ENCODE peak calls at places on chromosomes 12 and 14, in nine cellular contexts. H is HL-60, G is pancreas, A is mammary epithelial cell, D is dorsolateral prefrontal cortex, I is lung, R is colonic mucosa, K is tibial nerve, E is fibroblast of pulmonary artery. O is an unnamed sample.

GRCh38 chr12:90896164-90896563 is 58.8 kb downstream of the CCER1 start:
- DNase-seq in H (no peak), G (no peak), A (peak), D (no peak), I (no peak), R (no peak), K (no peak), E (peak), O (peak)

GRCh38 chr12:92543359-92543758 is 159.4 kb upstream of the PLEKHG7 start:
- DNase-seq in H (no peak), G (peak), A (peak), D (no peak), I (no peak), R (peak), K (no peak), E (no peak), O (no peak)

GRCh38 chr14:50007123-50007903 is 109.1 kb downstream of the VCPKMT start:
- DNase-seq in H (no peak), G (no peak), A (peak), D (no peak), I (no peak), R (peak), K (no peak), E (no peak), O (no peak)

GRCh38 chr14:99037777-99038176 is 234.2 kb downstream of the BCL11B start:
- DNase-seq in H (peak), G (no peak), A (no peak), D (no peak), I (no peak), R (no peak), K (no peak), E (no peak), O (no peak)

GRCh38 chr14:56995010-56995409 is 184.7 kb upstream of the OTX2 start:
- DNase-seq in H (no peak), G (no peak), A (no peak), D (no peak), I (no peak), R (no peak), K (no peak), E (no peak), O (no peak)

GRCh38 chr12:98873823-98874222 is 228.7 kb downstream of the APAF1 start:
- DNase-seq in H (no peak), G (no peak), A (no peak), D (no peak), I (no peak), R (no peak), K (no peak), E (no peak), O (no peak)

GRCh38 chr12:57214398-57214781 is 2.2 kb upstream of the NXPH4 start:
- DNase-seq in H (peak), G (peak), A (no peak), D (peak), I (peak), R (peak), K (peak), E (peak), O (peak)

GRCh38 chr14:23137221-23138172 is 18.4 kb upstream of the CEBPE start:
- DNase-seq in H (no peak), G (no peak), A (peak), D (peak), I (no peak), R (no peak), K (no peak), E (no peak), O (no peak)

GRCh38 chr14:101132588-101132987 is 229.1 kb upstream of the RTL1 start:
- DNase-seq in H (no peak), G (no peak), A (no peak), D (no peak), I (peak), R (no peak), K (peak), E (no peak), O (no peak)

GRCh38 chr14:59249029-59249428 is 60.6 kb downstream of the DAAM1 start:
- DNase-seq in H (no peak), G (no peak), A (no peak), D (no peak), I (no peak), R (no peak), K (no peak), E (no peak), O (no peak)

GRCh38 chr14:103533137-103533998 is 4.4 kb downstream of the TRMT61A start:
- DNase-seq in H (no peak), G (no peak), A (no peak), D (no peak), I (no peak), R (no peak), K (no peak), E (no peak), O (no peak)

GRCh38 chr14:100256339-100256895 is 17.5 kb downstream of the YY1 start:
- DNase-seq in H (no peak), G (no peak), A (no peak), D (no peak), I (no peak), R (no peak), K (no peak), E (no peak), O (no peak)

GRCh38 chr12:43396671-43397070 is 155.3 kb downstream of the ADAMTS20 start:
- DNase-seq in H (no peak), G (no peak), A (no peak), D (no peak), I (no peak), R (no peak), K (no peak), E (no peak), O (no peak)

DNA sequence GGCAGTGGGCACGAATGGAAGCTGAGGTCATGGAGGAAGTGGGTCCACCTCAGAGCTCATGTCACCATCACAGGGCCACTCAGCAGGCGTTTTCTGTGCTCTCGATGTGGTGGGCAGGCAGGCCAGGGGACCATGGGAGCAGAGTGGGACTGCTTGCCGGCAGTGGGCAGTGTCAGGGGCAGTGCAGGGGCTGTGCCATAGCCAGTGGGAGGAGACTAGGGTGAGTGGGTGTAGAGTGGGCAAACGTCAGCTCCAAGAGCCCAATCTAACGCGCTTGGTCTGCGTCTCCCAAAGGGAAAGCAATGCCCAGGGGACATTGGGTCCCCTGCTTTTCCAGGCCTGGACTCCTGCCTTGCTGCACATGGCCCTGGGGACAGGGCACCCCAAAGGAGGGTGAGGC is 58.3 kb downstream of the SLC6A12 start:
- DNase-seq in H (no peak), G (no peak), A (no peak), D (no peak), I (no peak), R (no peak), K (no peak), E (no peak), O (no peak)
- H3K4me3 ChIP-seq in H (no peak), G (no peak), A (no peak), D (no peak), I (no peak), R (no peak), K (no peak), E (no peak), O (no peak)

GRCh38 chr12:8032242-8033152 is at the start of gene FOXJ2:
- DNase-seq in H (peak), G (peak), A (peak), D (peak), I (peak), R (peak), K (peak), E (peak), O (peak)
- TF ChIP-seq CTCF in H (no peak), G (no peak), A (no peak), D (no peak), I (no peak), R (no peak), K (no peak), E (no peak), O (peak)

GRCh38 chr12:123077298-123078113 is 73.4 kb downstream of the PITPNM2 start:
- DNase-seq in H (no peak), G (no peak), A (no peak), D (no peak), I (no peak), R (no peak), K (no peak), E (no peak), O (no peak)

GRCh38 chr12:123075591-123076171 is 75.2 kb downstream of the PITPNM2 start:
- DNase-seq in H (no peak), G (no peak), A (no peak), D (no peak), I (peak), R (peak), K (peak), E (no peak), O (no peak)

GRCh38 chr12:123075092-123075491 is 75.8 kb downstream of the PITPNM2 start:
- DNase-seq in H (no peak), G (no peak), A (no peak), D (no peak), I (no peak), R (no peak), K (peak), E (no peak), O (peak)

GRCh38 chr12:123078114-123078465 is 72.8 kb downstream of the PITPNM2 start:
- DNase-seq in H (no peak), G (no peak), A (no peak), D (peak), I (no peak), R (no peak), K (no peak), E (no peak), O (no peak)

GRCh38 chr12:123076604-123077297 is 74.1 kb downstream of the PITPNM2 start:
- DNase-seq in H (no peak), G (no peak), A (peak), D (no peak), I (no peak), R (no peak), K (no peak), E (no peak), O (peak)
- H3K4me3 ChIP-seq in H (no peak), G (no peak), A (no peak), D (peak), I (no peak), R (no peak), K (no peak), E (no peak), O (no peak)

DNA sequence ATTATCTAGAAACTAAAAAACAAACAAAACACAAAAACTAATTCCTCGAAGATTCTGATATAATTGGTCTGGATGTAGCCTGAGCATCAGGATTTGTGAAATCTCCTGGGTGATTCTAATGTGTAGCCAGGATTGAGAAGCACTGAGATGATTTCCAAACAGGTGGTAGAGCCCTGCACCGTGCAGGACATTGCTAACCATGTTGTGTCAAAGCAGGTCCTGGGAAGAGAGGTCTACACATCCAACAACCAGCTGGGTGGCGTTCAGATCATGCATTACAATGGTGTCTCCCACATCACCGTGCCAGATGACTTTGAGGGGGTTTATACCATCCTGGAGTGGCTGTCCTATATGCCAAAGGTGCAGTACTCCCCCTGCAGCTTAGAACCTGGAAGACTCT is 56.3 kb downstream of the FOXN4 start:
- DNase-seq in H (no peak), G (no peak), A (no peak), D (no peak), I (no peak), R (no peak), K (no peak), E (no peak), O (no peak)
- TF ChIP-seq CTCF in H (no peak), G (no peak), A (no peak), D (no peak), I (no peak), R (no peak), K (no peak), E (no peak), O (no peak)

DNA sequence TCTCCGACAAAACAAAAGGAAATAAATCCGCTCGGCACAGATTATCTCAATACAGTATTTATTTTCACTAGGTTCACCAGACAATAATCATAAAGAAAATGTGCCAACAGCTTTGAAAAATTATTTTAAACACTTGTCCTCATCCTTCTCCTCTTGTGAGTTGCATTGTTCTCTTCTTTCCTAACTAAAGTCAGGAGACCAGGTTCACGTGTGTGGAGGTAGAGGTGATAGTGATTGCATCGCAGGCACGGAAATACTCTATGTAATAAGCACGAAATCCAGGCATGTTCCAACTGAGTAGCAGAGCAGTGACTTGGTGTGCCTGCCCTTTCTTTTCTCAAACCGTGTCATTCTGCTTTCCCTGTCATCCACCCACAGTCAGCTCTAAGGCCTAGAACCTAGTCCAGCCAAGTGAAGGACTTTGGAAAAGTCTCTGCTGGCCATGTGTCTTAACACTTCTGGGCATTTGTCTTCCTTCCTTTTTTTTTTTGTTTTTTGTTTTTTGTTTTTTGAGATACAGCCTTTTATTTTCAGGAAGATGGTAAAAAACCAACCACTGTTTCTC is 939 bp upstream of the SEL1L start:
- DNase-seq in H (no peak), G (no peak), A (no peak), D (no peak), I (no peak), R (peak), K (no peak), E (no peak), O (no peak)
- H3K4me3 ChIP-seq in H (peak), G (peak), A (peak), D (peak), I (no peak), R (no peak), K (peak), E (no peak), O (no peak)

O was measured in foreskin fibroblast.